ENCODE peak calls at places on chromosomes 11 and 22, in ten cellular contexts. P, B, Y, G, D, V, Z, E, I and X are unnamed samples.

GRCh38 chr22:34303656-34304055 is 383.4 kb upstream of the LARGE1 start:
- DNase-seq in P (no peak), B (no peak), Y (no peak), G (no peak), D (no peak), V (no peak), Z (no peak), E (no peak), I (no peak), X (no peak)

GRCh38 chr22:22058649-22059475 is 76.3 kb upstream of the TOP3B start:
- DNase-seq in P (no peak), B (no peak), Y (no peak), G (no peak), D (no peak), V (no peak), Z (no peak), E (no peak), I (no peak), X (no peak)

GRCh38 chr22:38155703-38156102 is 25.9 kb downstream of the PLA2G6 start:
- DNase-seq in P (no peak), B (no peak), Y (no peak), G (no peak), D (no peak), V (no peak), Z (no peak), E (no peak), I (no peak), X (no peak)

GRCh38 chr11:26947904-26948639 is 45.8 kb upstream of the FIBIN start:
- DNase-seq in P (no peak), B (no peak), Y (no peak), G (no peak), D (peak; percentile 71), V (peak; percentile 45), Z (no peak), E (no peak), I (no peak), X (no peak)

GRCh38 chr11:62013266-62014157 is 46.1 kb upstream of the FTH1 start:
- DNase-seq in P (no peak), B (no peak), Y (peak; percentile 22), G (peak; percentile 53), D (peak; percentile 47), V (peak; percentile 32), Z (no peak), E (peak; percentile 62), I (peak; percentile 57), X (no peak)

GRCh38 chr11:61797263-61797944 is 4.7 kb downstream of the FEN1 start:
- DNase-seq in P (peak; percentile 75), B (peak; percentile 65), Y (peak; percentile 73), G (peak; percentile 93), D (peak; percentile 46), V (peak; percentile 92), Z (peak; percentile 89), E (no peak), I (peak; percentile 78), X (peak; percentile 66)

GRCh38 chr11:95659088-95659487 is 130.5 kb downstream of the FAM76B start:
- DNase-seq in P (no peak), B (no peak), Y (no peak), G (no peak), D (no peak), V (no peak), Z (no peak), E (no peak), I (no peak), X (no peak)

GRCh38 chr11:60657880-60658279 is 41.5 kb upstream of the MS4A8 start:
- DNase-seq in P (no peak), B (no peak), Y (no peak), G (no peak), D (no peak), V (no peak), Z (no peak), E (no peak), I (no peak), X (no peak)

DNA sequence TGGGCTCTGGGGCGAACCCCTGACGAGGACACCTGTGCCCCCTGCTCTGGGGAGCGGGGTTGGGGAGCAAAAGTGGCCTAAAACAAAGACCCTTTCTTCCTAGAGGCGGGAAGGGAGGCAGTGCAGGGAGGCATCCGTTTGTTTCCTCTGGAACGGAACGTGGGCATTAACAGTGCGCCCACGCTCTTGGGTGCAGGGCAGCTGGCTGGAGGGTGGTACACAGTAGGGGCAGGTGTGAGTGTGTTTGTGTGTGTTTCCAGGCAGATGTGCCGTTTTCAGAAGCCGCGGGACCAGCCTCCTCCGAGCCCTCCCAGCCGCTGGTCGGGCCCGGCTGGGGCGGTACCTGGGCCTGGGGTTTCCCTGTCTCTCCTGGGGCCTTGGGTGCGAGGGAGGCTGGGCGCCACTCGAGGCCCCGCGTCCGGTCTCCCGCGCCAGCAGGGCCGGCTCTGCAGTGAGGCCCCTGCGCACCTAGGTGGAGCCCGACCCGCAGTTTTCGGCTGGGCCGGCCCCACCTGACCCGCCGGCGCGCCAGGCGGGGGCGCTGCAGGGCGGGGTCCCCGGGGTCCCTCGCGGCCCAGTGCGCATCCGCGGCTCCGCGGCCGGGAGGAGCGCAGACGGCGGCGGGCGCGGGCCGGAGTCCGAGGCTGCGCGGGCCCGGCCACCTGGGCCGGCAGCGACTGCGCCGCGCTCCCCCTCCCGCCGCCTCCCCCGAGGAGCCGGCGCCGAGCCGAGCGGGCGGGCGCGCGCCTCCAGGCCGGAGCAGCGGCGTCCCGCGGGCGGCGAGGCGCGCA is 1252.7 kb downstream of the BRD1 start:
- DNase-seq in P (no peak), B (no peak), Y (no peak), G (peak; percentile 3), D (no peak), V (peak; percentile 9), Z (peak; percentile 68), E (no peak), I (peak; percentile 31), X (no peak)
- TF ChIP-seq CTCF in P (peak; percentile 31), B (no peak), Y (no peak), G (no peak), D (peak; percentile 16), V (no peak), Z (peak; percentile 92), E (no peak), I (peak; percentile 89), X (no peak)

GRCh38 chr11:128022761-128023160 is 564.6 kb downstream of the ETS1 start:
- DNase-seq in P (no peak), B (no peak), Y (no peak), G (no peak), D (no peak), V (no peak), Z (no peak), E (no peak), I (no peak), X (no peak)

GRCh38 chr11:128026596-128026995 is 560.8 kb downstream of the ETS1 start:
- DNase-seq in P (peak; percentile 49), B (no peak), Y (peak; percentile 42), G (peak; percentile 99), D (peak; percentile 95), V (peak; percentile 95), Z (no peak), E (no peak), I (no peak), X (no peak)

GRCh38 chr11:128018692-128019091 is 568.7 kb downstream of the ETS1 start:
- DNase-seq in P (no peak), B (no peak), Y (no peak), G (no peak), D (no peak), V (no peak), Z (no peak), E (no peak), I (no peak), X (no peak)

GRCh38 chr11:128022007-128022368 is 565.4 kb downstream of the ETS1 start:
- DNase-seq in P (no peak), B (no peak), Y (no peak), G (peak; percentile 78), D (no peak), V (peak; percentile 58), Z (no peak), E (no peak), I (no peak), X (no peak)

GRCh38 chr11:128021304-128022006 is 565.9 kb downstream of the ETS1 start:
- DNase-seq in P (no peak), B (no peak), Y (no peak), G (peak; percentile 48), D (no peak), V (peak; percentile 48), Z (no peak), E (no peak), I (no peak), X (no peak)
- TF ChIP-seq CTCF in P (peak; percentile 54), B (no peak), Y (no peak), G (peak; percentile 48), D (peak; percentile 51), V (peak; percentile 62), Z (no peak), E (no peak), I (no peak), X (no peak)

GRCh38 chr11:24233041-24233440 is 263.8 kb upstream of the LUZP2 start:
- DNase-seq in P (no peak), B (no peak), Y (no peak), G (no peak), D (no peak), V (no peak), Z (no peak), E (no peak), I (no peak), X (no peak)

GRCh38 chr11:24239930-24240329 is 256.9 kb upstream of the LUZP2 start:
- DNase-seq in P (no peak), B (no peak), Y (no peak), G (no peak), D (no peak), V (no peak), Z (no peak), E (no peak), I (no peak), X (no peak)

GRCh38 chr11:24239016-24239720 is 257.7 kb upstream of the LUZP2 start:
- DNase-seq in P (no peak), B (no peak), Y (no peak), G (peak; percentile 67), D (no peak), V (peak; percentile 49), Z (no peak), E (no peak), I (no peak), X (no peak)

GRCh38 chr11:24240496-24240895 is 256.4 kb upstream of the LUZP2 start:
- DNase-seq in P (no peak), B (no peak), Y (no peak), G (no peak), D (no peak), V (no peak), Z (no peak), E (no peak), I (no peak), X (no peak)

GRCh38 chr11:24234822-24235508 is 261.9 kb upstream of the LUZP2 start:
- DNase-seq in P (no peak), B (no peak), Y (peak; percentile 62), G (peak; percentile 59), D (no peak), V (peak; percentile 41), Z (no peak), E (no peak), I (no peak), X (no peak)
- TF ChIP-seq CTCF in P (no peak), B (no peak), Y (no peak), G (peak; percentile 23), D (no peak), V (peak; percentile 7), Z (no peak), E (no peak), I (no peak), X (no peak)

DNA sequence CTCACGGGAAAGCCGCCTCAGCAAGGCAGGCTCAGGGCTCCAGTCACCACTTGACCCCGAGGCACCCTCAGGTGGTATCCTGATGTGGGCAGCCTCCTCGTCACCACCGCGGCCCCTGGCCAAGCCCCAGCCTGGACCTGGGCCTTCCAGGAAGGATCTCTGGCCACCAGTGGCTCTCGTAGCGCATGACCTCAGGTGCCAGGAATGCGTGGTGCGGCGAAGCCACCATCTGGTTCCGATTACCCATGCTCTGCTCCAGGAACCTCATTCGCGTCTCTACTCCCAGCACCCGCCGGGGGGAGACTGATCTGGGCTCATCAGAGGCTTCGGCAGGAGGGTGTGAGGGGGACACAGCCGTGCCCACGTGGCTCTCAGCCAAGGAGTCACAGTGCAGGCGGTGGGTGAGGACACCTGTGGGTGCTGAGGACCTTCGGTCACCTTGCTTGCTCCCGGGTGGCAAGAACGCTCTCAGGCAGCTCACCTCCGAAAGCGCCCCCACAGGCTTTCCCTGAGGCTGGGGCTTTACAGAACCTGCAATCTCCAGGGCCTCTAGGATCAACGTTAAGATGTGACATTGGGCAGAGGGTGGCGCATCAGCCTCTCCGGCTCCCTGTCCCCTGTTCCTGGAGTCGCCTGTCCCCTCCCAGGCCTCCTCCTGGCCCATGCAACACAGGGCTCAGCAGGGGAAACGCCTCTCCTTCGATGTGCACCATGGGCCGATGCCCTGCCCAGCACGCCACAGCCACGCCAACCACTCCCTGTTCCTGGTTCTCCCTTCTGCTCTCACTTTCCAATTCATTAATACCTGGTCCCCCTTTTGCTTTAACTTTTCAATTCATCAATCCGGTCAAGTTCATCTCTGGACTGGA is 39.0 kb downstream of the TBX1 start:
- DNase-seq in P (peak; percentile 98), B (no peak), Y (no peak), G (peak; percentile 72), D (peak; percentile 84), V (peak; percentile 86), Z (no peak), E (peak; percentile 93), I (peak; percentile 90), X (no peak)
- TF ChIP-seq CTCF in P (peak; percentile 6), B (no peak), Y (no peak), G (no peak), D (peak; percentile 43), V (peak; percentile 30), Z (no peak), E (no peak), I (peak; percentile 11), X (no peak)